ENCODE peak calls at places on chromosomes 11 and 22, in five cellular contexts. R is astrocyte of the spinal cord, U is epithelial cell of proximal tubule, S is HFF-Myc, W is kidney epithelial cell. P is an unnamed sample.

GRCh38 chr11:127217941-127218615 is 217.5 kb upstream of the KIRREL3 start:
- DNase-seq in S (no peak), W (no peak), U (no peak), R (no peak), P (no peak)

GRCh38 chr11:65132988-65133700 is 1.2 kb downstream of the SYVN1 start:
- DNase-seq in R (no peak), W (no peak), U (no peak), S (no peak), P (no peak)

GRCh38 chr22:49382451-49382735 is 445.3 kb downstream of the BRD1 start:
- DNase-seq in R (no peak), U (no peak), S (no peak), W (no peak), P (no peak)

GRCh38 chr11:112085822-112086421 is 634 bp downstream of the TIMM8B start:
- DNase-seq in W (no peak), R (peak; percentile 36), S (no peak), U (no peak), P (no peak)

GRCh38 chr11:128527046-128527445 is 60.3 kb downstream of the ETS1 start:
- DNase-seq in R (no peak), U (no peak), W (no peak), S (no peak), P (no peak)

GRCh38 chr11:100445231-100445735 is 241.8 kb upstream of the ARHGAP42 start:
- DNase-seq in R (peak; percentile 63), U (peak; percentile 13), S (no peak), W (no peak), P (peak; percentile 28)

GRCh38 chr11:26331911-26332571 is at the start of gene ANO3:
- DNase-seq in R (peak; percentile 91), S (peak; percentile 54), W (peak; percentile 67), U (peak; percentile 7), P (peak; percentile 79)

GRCh38 chr11:60857378-60858232 is 1.9 kb upstream of the PTGDR2 start:
- DNase-seq in W (no peak), U (no peak), R (peak; percentile 64), S (no peak), P (no peak)

GRCh38 chr11:75547617-75548054 is 14.4 kb upstream of the SERPINH1 start:
- DNase-seq in S (no peak), W (no peak), R (peak; percentile 74), U (no peak), P (no peak)

GRCh38 chr11:20097319-20098221 is 62.7 kb downstream of the DBX1 start:
- DNase-seq in U (no peak), R (peak; percentile 97), S (peak; percentile 59), W (peak; percentile 58), P (no peak)

GRCh38 chr11:1081601-1082311 is 7.1 kb downstream of the MUC2 start:
- DNase-seq in U (no peak), R (no peak), W (no peak), S (no peak), P (no peak)

GRCh38 chr11:69040581-69041260 is 8.0 kb upstream of the TPCN2 start:
- DNase-seq in W (peak; percentile 61), U (peak; percentile 61), S (peak; percentile 80), R (peak; percentile 90), P (peak; percentile 60)

GRCh38 chr11:100752371-100753073 is 65.4 kb downstream of the ARHGAP42 start:
- DNase-seq in U (no peak), R (no peak), W (no peak), S (no peak), P (no peak)

GRCh38 chr11:32586576-32587190 is 3.1 kb downstream of the EIF3M start:
- DNase-seq in S (no peak), R (peak; percentile 15), W (no peak), U (no peak), P (peak; percentile 3)

GRCh38 chr22:46119729-46120419 is 30.5 kb upstream of the PPARA start:
- DNase-seq in U (no peak), S (no peak), R (peak; percentile 82), W (no peak), P (no peak)

GRCh38 chr11:111549196-111549868 is 8.8 kb downstream of the LAYN start:
- DNase-seq in W (no peak), S (no peak), R (no peak), U (no peak), P (no peak)

GRCh38 chr11:26048271-26048670 is 283.7 kb upstream of the ANO3 start:
- DNase-seq in R (no peak), U (no peak), S (no peak), W (no peak), P (no peak)

GRCh38 chr11:128552783-128553661 is 34.3 kb downstream of the ETS1 start:
- DNase-seq in U (peak; percentile 88), R (peak; percentile 21), S (no peak), W (peak; percentile 75), P (no peak)

GRCh38 chr11:16114978-16115871 is 241.1 kb downstream of the SOX6 start:
- DNase-seq in U (no peak), R (no peak), S (no peak), W (no peak), P (no peak)

GRCh38 chr22:30864441-30865420 is 103.8 kb downstream of the MORC2 start:
- DNase-seq in U (no peak), S (no peak), R (no peak), W (no peak), P (no peak)

GRCh38 chr11:124442442-124442841 is 3.1 kb downstream of the OR8B8 start:
- DNase-seq in W (no peak), R (no peak), S (no peak), U (no peak), P (no peak)

GRCh38 chr11:125263268-125263790 is 98.8 kb downstream of the PKNOX2 start:
- DNase-seq in S (peak; percentile 98), R (peak; percentile 100), W (peak; percentile 77), U (no peak), P (peak; percentile 44)

GRCh38 chr22:47152236-47152635 is 389.8 kb downstream of the TBC1D22A start:
- DNase-seq in R (no peak), U (no peak), S (no peak), W (no peak), P (no peak)

GRCh38 chr11:44471603-44472002 is 93.9 kb upstream of the CD82 start:
- DNase-seq in S (no peak), R (no peak), W (no peak), U (no peak), P (no peak)

GRCh38 chr11:117870176-117870952 is 6.1 kb downstream of the FXYD6 start:
- DNase-seq in U (no peak), S (no peak), W (no peak), R (no peak), P (no peak)

GRCh38 chr11:2582436-2582931 is 117.3 kb downstream of the KCNQ1OT1 start:
- DNase-seq in S (no peak), W (no peak), U (no peak), R (peak; percentile 41), P (no peak)

GRCh38 chr11:6387811-6388599 is 2.3 kb upstream of the SMPD1 start:
- DNase-seq in U (peak; percentile 74), R (peak; percentile 49), S (no peak), W (peak; percentile 75), P (no peak)

GRCh38 chr11:102836290-102836875 is 7.0 kb downstream of the MMP3 start:
- DNase-seq in R (peak; percentile 63), U (no peak), W (no peak), S (no peak), P (peak; percentile 21)

GRCh38 chr22:20511578-20512259 is 4.3 kb downstream of the MED15 start:
- DNase-seq in U (no peak), R (no peak), W (no peak), S (no peak), P (no peak)

DNA sequence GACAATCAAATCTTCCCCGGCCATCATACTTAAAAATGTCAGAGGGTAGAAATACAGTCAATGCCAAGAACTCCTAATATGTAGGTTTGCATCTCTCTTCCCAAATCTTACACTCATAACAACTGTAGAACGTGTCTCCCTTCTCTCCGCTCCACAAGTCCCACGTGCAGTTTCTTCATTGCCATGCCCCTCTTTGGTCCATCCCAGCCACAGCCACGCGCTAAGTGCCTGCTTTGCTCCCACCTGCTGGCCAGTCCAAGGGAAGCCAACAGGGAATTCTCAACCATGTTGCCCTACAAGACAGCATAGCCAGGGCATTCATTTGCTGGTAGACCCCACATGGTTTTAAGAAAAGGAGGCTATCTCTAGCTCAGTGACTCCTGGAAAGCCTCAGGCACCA is 420.6 kb upstream of the ISX start:
- DNase-seq in S (no peak), W (no peak), U (no peak), R (no peak), P (no peak)
- TF ChIP-seq CTCF in S (no peak), W (no peak), U (no peak), R (no peak), P (no peak)

GRCh38 chr11:59783632-59784090 is 26.9 kb downstream of the MRPL16 start:
- DNase-seq in W (no peak), S (no peak), U (no peak), R (no peak), P (no peak)

GRCh38 chr11:59787816-59788215 is 22.8 kb downstream of the MRPL16 start:
- DNase-seq in R (peak; percentile 48), W (no peak), S (no peak), U (no peak), P (no peak)

GRCh38 chr11:59787255-59787588 is 23.4 kb downstream of the MRPL16 start:
- DNase-seq in U (no peak), R (no peak), W (no peak), S (no peak), P (no peak)

GRCh38 chr11:59782080-59782479 is 26.9 kb downstream of the STX3 start:
- DNase-seq in U (no peak), R (no peak), W (no peak), S (no peak), P (no peak)

DNA sequence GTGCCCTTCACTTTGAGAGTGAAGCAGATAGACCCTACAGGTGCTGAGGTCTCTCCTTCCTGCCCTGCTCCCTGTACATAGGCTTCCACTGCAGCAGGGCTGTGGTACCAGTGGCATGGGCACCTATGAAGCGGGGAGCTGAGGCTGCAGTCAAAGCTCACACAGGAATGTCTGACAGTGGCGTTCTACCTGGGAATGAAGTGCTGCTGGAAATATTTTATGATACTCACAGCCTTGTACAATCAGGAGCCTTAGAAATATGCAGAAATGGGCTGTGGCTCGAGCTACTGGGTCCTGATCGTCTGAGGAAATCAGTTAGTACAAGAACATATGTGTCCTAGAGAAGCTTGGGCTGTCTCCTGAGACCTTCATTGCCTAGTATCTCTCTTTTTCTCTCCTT is 24.8 kb downstream of the MRPL16 start:
- DNase-seq in U (no peak), W (no peak), R (no peak), S (no peak), P (no peak)
- H3K4me3 ChIP-seq in U (no peak overlapping the region), W (no peak overlapping the region), R (no peak overlapping the region), S (no peak overlapping the region), P (no peak overlapping the region)

GRCh38 chr11:72430743-72431570 is 3.4 kb downstream of the CLPB start:
- DNase-seq in R (peak; percentile 67), S (no peak), U (no peak), W (no peak), P (no peak)
- TF ChIP-seq CTCF in R (peak; percentile 71), S (peak; percentile 72), U (peak; percentile 83), W (peak; percentile 80), P (peak; percentile 86)

DNA sequence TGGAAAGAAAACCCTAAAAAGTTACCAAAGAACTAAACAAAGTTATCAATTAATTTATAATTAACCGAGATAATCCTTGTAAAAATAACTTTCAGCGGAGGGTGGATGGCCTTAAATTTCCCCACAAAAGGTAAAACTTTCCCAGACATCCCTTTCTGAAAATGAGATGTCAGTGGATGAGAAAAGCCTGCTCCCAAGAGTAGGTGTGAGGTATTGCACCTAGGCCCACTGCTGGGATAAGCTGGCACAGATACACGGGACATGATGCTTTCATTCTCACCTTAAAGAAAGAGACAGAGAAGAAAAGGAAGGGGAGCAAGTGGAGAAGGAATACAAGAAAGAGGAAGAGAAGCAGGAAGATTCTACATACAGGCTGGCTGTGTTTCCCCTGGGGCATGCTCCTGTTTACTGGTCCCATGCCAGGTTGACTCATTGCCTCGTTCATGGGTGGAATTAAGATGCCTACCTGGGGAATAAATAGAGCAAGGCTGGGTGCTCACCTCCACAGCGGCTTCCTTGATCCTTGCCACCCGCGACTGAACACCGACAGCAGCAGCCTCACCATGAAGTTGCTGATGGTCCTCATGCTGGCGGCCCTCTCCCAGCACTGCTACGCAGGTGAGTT is at the start of gene SCGB2A2:
- DNase-seq in R (no peak), U (no peak), S (no peak), W (no peak), P (no peak)
- H3K4me3 ChIP-seq in R (no peak within 1 kb of the TSS), U (no peak within 1 kb of the TSS), S (no peak within 1 kb of the TSS), W (no peak within 1 kb of the TSS), P (no peak within 1 kb of the TSS)

P was measured in retinal pigment epithelial cell.